ENCODE peak calls at places on chromosomes 6 and 20, in eight cellular contexts. I is body of pancreas, V is bronchial epithelial cell, N is BJ, W is cardiac fibroblast, O is RWPE1, L is heart right ventricle, C is AG04450. R is an unnamed sample.

GRCh38 chr6:156866181-156866862 is 89.1 kb downstream of the ARID1B start:
- DNase-seq in C (no peak), N (no peak), W (peak; percentile 61), O (peak; percentile 12), V (peak; percentile 44), L (no peak), I (peak; percentile 27), R (no peak)

GRCh38 chr6:32905078-32905477 is 35.8 kb downstream of the HLA-DMB start:
- DNase-seq in L (no peak), N (no peak), V (no peak), O (no peak), C (no peak), I (no peak), W (no peak), R (no peak)

GRCh38 chr6:166619912-166620311 is 7.1 kb downstream of the RPS6KA2 start:
- DNase-seq in W (peak; percentile 99), V (peak; percentile 91), I (peak; percentile 28), C (peak; percentile 88), N (peak; percentile 98), O (peak; percentile 75), L (peak; percentile 31), R (peak; percentile 43)

GRCh38 chr6:121652726-121653623 is 217.5 kb downstream of the GJA1 start:
- DNase-seq in N (peak; percentile 76), I (peak; percentile 8), V (peak; percentile 88), C (peak; percentile 63), O (peak; percentile 38), L (no peak), W (peak; percentile 93), R (peak; percentile 14)

GRCh38 chr20:23227976-23228375 is 122.6 kb upstream of the NXT1 start:
- DNase-seq in I (no peak), V (no peak), N (no peak), O (no peak), W (no peak), L (no peak), C (no peak), R (no peak)

GRCh38 chr20:48541581-48542071 is 286.2 kb downstream of the PREX1 start:
- DNase-seq in N (no peak), I (no peak), C (no peak), V (no peak), W (no peak), O (no peak), L (no peak), R (no peak)

GRCh38 chr20:52103911-52104545 is 87.6 kb downstream of the ZFP64 start:
- DNase-seq in C (no peak), W (peak; percentile 13), V (no peak), N (no peak), I (no peak), L (no peak), O (peak; percentile 26), R (no peak)

GRCh38 chr6:36596359-36596758 is 2.2 kb downstream of the SRSF3 start:
- DNase-seq in C (no peak), V (no peak), O (no peak), W (no peak), I (no peak), L (no peak), N (no peak), R (no peak)

GRCh38 chr6:143063631-143064030 is 2.9 kb downstream of the AIG1 start:
- DNase-seq in N (no peak), W (no peak), O (no peak), C (no peak), V (no peak), L (no peak), I (no peak), R (no peak)

GRCh38 chr6:23213193-23213592 is 643.8 kb downstream of the HDGFL1 start:
- DNase-seq in L (no peak), O (no peak), W (peak; percentile 6), V (peak; percentile 45), C (peak; percentile 33), I (no peak), N (no peak), R (no peak)

GRCh38 chr20:62772618-62772993 is 23.7 kb upstream of the MRGBP start:
- DNase-seq in C (no peak), O (no peak), I (no peak), V (no peak), W (no peak), N (no peak), L (no peak), R (no peak)

GRCh38 chr20:38573381-38573780 is 7.6 kb upstream of the ADIG start:
- DNase-seq in V (no peak), N (no peak), W (no peak), O (no peak), C (no peak), I (no peak), L (no peak), R (no peak)

GRCh38 chr6:99979953-99980352 is 14.1 kb downstream of the MCHR2 start:
- DNase-seq in O (no peak), N (no peak), W (no peak), C (no peak), L (no peak), I (no peak), V (no peak), R (no peak)

GRCh38 chr6:51608383-51608782 is 479.0 kb downstream of the PKHD1 start:
- DNase-seq in N (no peak), W (no peak), O (no peak), C (no peak), L (no peak), I (no peak), V (peak; percentile 5), R (no peak)

GRCh38 chr6:34352305-34352937 is 40.0 kb downstream of the NUDT3 start:
- DNase-seq in V (no peak), W (peak; percentile 31), C (no peak), L (no peak), O (no peak), N (no peak), I (no peak), R (no peak)

GRCh38 chr20:63166423-63167020 is 49.4 kb downstream of the YTHDF1 start:
- DNase-seq in C (no peak), V (no peak), I (no peak), L (no peak), N (no peak), O (no peak), W (no peak), R (no peak)

GRCh38 chr6:144809120-144809519 is 524.0 kb downstream of the UTRN start:
- DNase-seq in N (no peak), C (no peak), V (peak; percentile 80), W (peak; percentile 6), I (no peak), L (no peak), O (peak; percentile 44), R (no peak)

GRCh38 chr6:56914791-56915658 is 39.9 kb upstream of the BEND6 start:
- DNase-seq in V (no peak), W (no peak), O (no peak), N (no peak), I (peak; percentile 22), L (peak; percentile 33), C (no peak), R (no peak)

GRCh38 chr6:3315841-3316240 is 57.1 kb downstream of the PSMG4 start:
- DNase-seq in W (peak; percentile 74), L (no peak), O (no peak), I (no peak), C (no peak), V (no peak), N (no peak), R (no peak)

GRCh38 chr6:134175532-134176282 is 123.3 kb upstream of the SLC2A12 start:
- DNase-seq in N (no peak), C (no peak), L (peak; percentile 84), V (peak; percentile 51), W (peak; percentile 88), I (peak; percentile 84), O (peak; percentile 42), R (peak; percentile 77)

GRCh38 chr6:134173007-134173690 is 120.7 kb upstream of the SLC2A12 start:
- DNase-seq in L (no peak), C (no peak), W (peak; percentile 26), O (peak; percentile 26), N (no peak), I (no peak), V (peak; percentile 72), R (no peak)

GRCh38 chr6:134173936-134174789 is 121.7 kb upstream of the SLC2A12 start:
- DNase-seq in L (peak; percentile 90), V (peak; percentile 72), I (peak; percentile 93), W (peak; percentile 94), C (peak; percentile 71), O (peak; percentile 65), N (peak; percentile 37), R (peak; percentile 87)

GRCh38 chr6:134176283-134176975 is 124.0 kb upstream of the SLC2A12 start:
- DNase-seq in N (no peak), W (peak; percentile 35), O (no peak), V (no peak), C (no peak), I (peak; percentile 75), L (peak; percentile 49), R (peak; percentile 24)

GRCh38 chr6:134174790-134175531 is 122.5 kb upstream of the SLC2A12 start:
- DNase-seq in N (peak; percentile 38), O (peak; percentile 78), L (peak; percentile 95), W (peak; percentile 91), V (peak; percentile 58), C (peak; percentile 67), I (peak; percentile 97), R (peak; percentile 92)
- TF ChIP-seq CTCF in N (peak; percentile 2), O (no peak), L (no peak), W (no peak), V (no peak), C (no peak), I (peak; percentile 23), R (no peak)

GRCh38 chr6:85593438-85594196 is at the start of gene SNX14:
- DNase-seq in O (peak; percentile 80), W (peak; percentile 96), N (peak; percentile 78), I (peak; percentile 97), C (peak; percentile 88), V (peak; percentile 86), L (peak; percentile 97), R (peak; percentile 93)
- TF ChIP-seq CTCF in O (no peak), W (no peak), N (peak; percentile 15), I (peak; percentile 24), C (no peak), V (no peak), L (peak; percentile 24), R (no peak)

GRCh38 chr6:153231048-153231635 is 100.1 kb upstream of the RGS17 start:
- DNase-seq in N (no peak), W (peak; percentile 68), L (peak; percentile 38), O (peak; percentile 46), V (peak; percentile 48), C (peak; percentile 2), I (peak; percentile 78), R (peak; percentile 62)
- TF ChIP-seq CTCF in N (peak; percentile 74), W (peak; percentile 98), L (peak; percentile 73), O (peak; percentile 97), V (peak; percentile 92), C (peak; percentile 93), I (peak; percentile 81), R (peak; percentile 69)

DNA sequence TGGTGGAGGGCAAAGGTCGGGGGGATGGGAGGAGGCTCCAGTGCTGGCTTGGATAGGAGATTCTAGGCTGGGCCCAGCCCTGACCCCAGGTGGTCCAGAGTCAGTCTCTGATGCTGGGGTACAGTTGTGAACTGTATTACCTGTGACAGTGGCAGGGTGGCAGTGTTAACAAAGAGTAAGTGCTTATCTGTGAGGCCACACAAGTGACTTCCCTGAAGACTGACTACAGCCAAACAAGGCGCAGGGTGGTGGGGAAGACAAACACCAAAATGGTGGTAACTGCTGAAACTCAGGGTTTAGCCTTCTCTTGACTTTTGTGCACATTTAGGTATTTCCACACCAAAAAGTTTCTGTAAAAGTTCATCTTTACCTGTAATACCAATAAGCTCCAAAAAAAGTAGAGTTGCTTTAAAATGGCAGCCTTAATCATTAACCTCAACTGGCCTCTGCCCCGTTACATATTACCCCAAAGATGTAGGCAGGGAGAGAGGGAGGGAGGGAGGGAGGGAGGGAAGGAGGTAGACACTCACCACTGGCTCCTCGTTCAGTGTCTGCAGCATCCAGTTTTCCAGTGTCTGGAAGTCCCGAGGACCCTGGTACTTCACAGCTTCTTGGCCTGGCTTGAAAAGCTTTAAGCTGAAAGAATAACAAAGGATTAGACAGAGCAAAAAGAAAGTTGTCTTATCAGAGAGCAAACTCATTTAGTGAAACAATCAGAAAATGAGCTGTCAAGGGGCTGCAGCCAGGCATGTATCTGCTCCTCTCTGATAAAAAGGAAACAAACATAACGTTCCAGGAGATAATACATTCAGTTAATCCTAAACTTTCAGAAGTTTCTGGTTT is 11.3 kb downstream of the TXNDC5 start:
- DNase-seq in C (no peak), O (no peak), L (no peak), I (no peak), W (no peak), N (no peak), V (no peak), R (peak; percentile 3)
- TF ChIP-seq CTCF in C (no peak), O (no peak), L (peak; percentile 17), I (peak; percentile 16), W (peak; percentile 8), N (no peak), V (no peak), R (no peak)

R was measured in Calu3.